ENCODE peak calls at places on chromosomes 13 and 19, in five cellular contexts. F is adipocyte, Q is osteoblast, N is cardiac muscle cell, D is heart right ventricle. Z is an unnamed sample. For H3K27me3 and H3K4me1, the result is how much of the 10 kb centered on the place peaks cover.

GRCh38 chr13:107819071-107819470 is 396.3 kb downstream of the LIG4 start:
- DNase-seq in F (no peak), Q (no peak), N (no peak), D (no peak), Z (no peak)

GRCh38 chr19:15276620-15277019 is 44.4 kb upstream of the EPHX3 start:
- DNase-seq in F (no peak), Q (peak), N (no peak), D (no peak), Z (no peak)

GRCh38 chr19:917323-918151 is at the start of gene KISS1R:
- DNase-seq in F (peak), Q (peak), N (no peak), D (no peak), Z (no peak)

GRCh38 chr19:39093761-39094160 is 9.6 kb downstream of the ACP7 start:
- DNase-seq in F (peak), Q (peak), N (peak), D (no peak), Z (no peak)

GRCh38 chr13:89153941-89154340 is 1482.8 kb downstream of the SLITRK5 start:
- DNase-seq in F (no peak), Q (no peak), N (no peak), D (no peak), Z (no peak)

GRCh38 chr19:35641515-35642151 is at the start of gene ETV2:
- DNase-seq in F (peak), Q (peak), N (peak), D (peak), Z (no peak)

GRCh38 chr19:4375164-4375619 is 25.2 kb downstream of the SH3GL1 start:
- DNase-seq in F (no peak), Q (peak), N (no peak), D (no peak), Z (peak)

GRCh38 chr19:40163541-40164129 is 27.6 kb upstream of the MAP3K10 start:
- DNase-seq in F (no peak), Q (no peak), N (no peak), D (no peak), Z (no peak)

GRCh38 chr13:113848431-113849260 is 15.2 kb downstream of the GAS6 start:
- DNase-seq in F (no peak), Q (peak), N (no peak), D (no peak), Z (no peak)

GRCh38 chr13:99031725-99032298 is 53.9 kb upstream of the DOCK9 start:
- DNase-seq in F (no peak), Q (no peak), N (no peak), D (no peak), Z (no peak)

GRCh38 chr19:7868671-7869452 is 5.3 kb downstream of the PRR36 start:
- DNase-seq in F (peak), Q (peak), N (peak), D (peak), Z (peak)

GRCh38 chr13:41465965-41466364 is 8.6 kb downstream of the RGCC start:
- DNase-seq in F (no peak), Q (no peak), N (no peak), D (no peak), Z (no peak)

GRCh38 chr19:50718255-50719118 is 1.1 kb downstream of the SHANK1 start:
- DNase-seq in F (peak), Q (peak), N (no peak), D (no peak), Z (peak)

GRCh38 chr13:96020155-96020575 is 33.0 kb downstream of the UGGT2 start:
- DNase-seq in F (peak), Q (no peak), N (peak), D (no peak), Z (peak)

GRCh38 chr19:1657632-1658445 is 5.4 kb upstream of the TCF3 start:
- DNase-seq in F (no peak), Q (no peak), N (no peak), D (no peak), Z (peak)

GRCh38 chr19:40719414-40719894 is 2.5 kb downstream of the ITPKC start:
- DNase-seq in F (no peak), Q (no peak), N (no peak), D (no peak), Z (no peak)

GRCh38 chr19:3087769-3088168 is 6.4 kb upstream of the GNA11 start:
- DNase-seq in F (no peak), Q (no peak), N (no peak), D (no peak), Z (no peak)

GRCh38 chr19:3082331-3082730 is 11.8 kb upstream of the GNA11 start:
- DNase-seq in F (no peak), Q (peak), N (no peak), D (no peak), Z (no peak)

GRCh38 chr19:3084943-3085342 is 9.2 kb upstream of the GNA11 start:
- DNase-seq in F (no peak), Q (peak), N (no peak), D (no peak), Z (no peak)

GRCh38 chr19:3080281-3080680 is 13.9 kb upstream of the GNA11 start:
- DNase-seq in F (peak), Q (peak), N (no peak), D (no peak), Z (no peak)

DNA sequence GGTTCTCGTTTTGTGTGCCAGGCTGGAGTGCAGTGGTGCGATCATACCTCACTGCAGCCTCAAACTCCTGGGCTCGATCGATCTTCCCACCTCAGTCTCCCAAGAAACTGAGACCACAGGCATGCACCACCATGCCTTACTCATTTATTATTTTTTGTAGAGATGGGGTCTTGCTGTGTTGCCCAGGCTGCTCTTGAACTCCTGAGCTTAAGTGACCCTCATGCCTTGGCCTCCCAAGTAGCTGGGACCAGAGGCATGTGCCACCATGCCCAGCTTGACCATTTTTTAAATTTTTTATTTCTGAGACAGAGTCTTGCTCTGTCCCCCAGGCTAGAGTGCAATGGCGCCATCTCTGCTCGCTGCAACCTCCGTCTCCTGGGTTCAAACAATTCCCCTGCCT is 10.2 kb upstream of the GNA11 start:
- DNase-seq in F (no peak), Q (no peak), N (no peak), D (no peak), Z (no peak)
- H3K27me3 ChIP-seq in F (under half), Q (under half), N (under half), D (under half), Z (under half)

GRCh38 chr19:2680808-2681207 is 21.7 kb downstream of the GNG7 start:
- DNase-seq in F (no peak), Q (no peak), N (no peak), D (no peak), Z (no peak)
- H3K4me3 ChIP-seq in F (no peak), Q (no peak), N (no peak), D (no peak), Z (no peak)

GRCh38 chr19:10421981-10422461 is 1.7 kb downstream of the PDE4A start:
- DNase-seq in F (no peak), Q (peak), N (no peak), D (no peak), Z (no peak)
- H3K4me1 ChIP-seq in F (under half), Q (under half), N (under half), D (under half), Z (under half)

GRCh38 chr13:21677075-21677628 is 6.3 kb downstream of the FGF9 start:
- DNase-seq in F (no peak), Q (no peak), N (no peak), D (no peak), Z (no peak)

GRCh38 chr13:21676611-21677021 is 5.7 kb downstream of the FGF9 start:
- DNase-seq in F (no peak), Q (peak), N (no peak), D (no peak), Z (peak)

GRCh38 chr13:21674271-21675009 is 3.6 kb downstream of the FGF9 start:
- DNase-seq in F (peak), Q (peak), N (no peak), D (peak), Z (no peak)

GRCh38 chr13:21673592-21674270 is 2.9 kb downstream of the FGF9 start:
- DNase-seq in F (peak), Q (peak), N (peak), D (peak), Z (peak)

GRCh38 chr13:21675095-21676007 is 4.5 kb downstream of the FGF9 start:
- DNase-seq in F (no peak), Q (peak), N (no peak), D (peak), Z (peak)
- H3K27me3 ChIP-seq in F (half or more), Q (half or more), N (under half), D (half or more), Z (under half)

GRCh38 chr19:49436381-49437017 is 4.8 kb downstream of the SLC17A7 start:
- DNase-seq in F (no peak), Q (peak), N (no peak), D (no peak), Z (no peak)
- H3K4me3 ChIP-seq in F (no peak), Q (no peak), N (no peak), D (no peak), Z (no peak)